ENCODE peak calls at places on chromosomes 7 and 10, in nine cellular contexts. G is uterus, H is H9, W is left ventricle myocardium inferior, Y is cardiac muscle cell, T is psoas muscle, K is Panc1, E is left lung, J is brain microvascular endothelial cell. D is an unnamed sample.

GRCh38 chr10:77346031-77346430 is 291.6 kb downstream of the KCNMA1 start:
- DNase-seq in G (no peak), H (no peak), W (no peak), Y (no peak), T (no peak), K (no peak), E (no peak), J (no peak), D (no peak)

GRCh38 chr10:24821986-24822385 is 98.3 kb upstream of the ARHGAP21 start:
- DNase-seq in G (no peak), H (no peak), W (no peak), Y (no peak), T (no peak), K (peak), E (no peak), J (peak), D (peak)

GRCh38 chr7:79610301-79610700 is 156.8 kb upstream of the MAGI2 start:
- DNase-seq in G (no peak), H (no peak), W (no peak), Y (peak), T (no peak), K (no peak), E (no peak), J (no peak), D (no peak)

GRCh38 chr7:70849580-70850235 is 282.2 kb upstream of the GALNT17 start:
- DNase-seq in G (no peak), H (peak), W (no peak), Y (no peak), T (no peak), K (no peak), E (no peak), J (no peak), D (no peak)

GRCh38 chr10:21095073-21095472 is 198.0 kb upstream of the NEBL start:
- DNase-seq in G (no peak), H (no peak), W (no peak), Y (no peak), T (no peak), K (no peak), E (no peak), J (no peak), D (no peak)

GRCh38 chr7:26365077-26365896 is 73.6 kb downstream of the SNX10 start:
- DNase-seq in G (peak), H (no peak), W (no peak), Y (peak), T (no peak), K (peak), E (no peak), J (peak), D (peak)

GRCh38 chr7:111196655-111197054 is 105.7 kb downstream of the LRRN3 start:
- DNase-seq in G (no peak), H (no peak), W (no peak), Y (no peak), T (no peak), K (no peak), E (no peak), J (no peak), D (no peak)

GRCh38 chr7:44077681-44078091 is 4.6 kb downstream of the POLM start:
- DNase-seq in G (no peak), H (no peak), W (peak), Y (no peak), T (peak), K (no peak), E (no peak), J (no peak), D (no peak)

GRCh38 chr10:110840225-110840922 is 31.4 kb upstream of the PDCD4 start:
- DNase-seq in G (peak), H (no peak), W (no peak), Y (no peak), T (no peak), K (no peak), E (no peak), J (no peak), D (no peak)

GRCh38 chr7:149161241-149161848 is 14.1 kb downstream of the ZNF398 start:
- DNase-seq in G (no peak), H (no peak), W (no peak), Y (no peak), T (no peak), K (no peak), E (no peak), J (no peak), D (no peak)

GRCh38 chr7:101588131-101588935 is 40.8 kb downstream of the MYL10 start:
- DNase-seq in G (no peak), H (no peak), W (no peak), Y (no peak), T (no peak), K (no peak), E (no peak), J (no peak), D (no peak)

DNA sequence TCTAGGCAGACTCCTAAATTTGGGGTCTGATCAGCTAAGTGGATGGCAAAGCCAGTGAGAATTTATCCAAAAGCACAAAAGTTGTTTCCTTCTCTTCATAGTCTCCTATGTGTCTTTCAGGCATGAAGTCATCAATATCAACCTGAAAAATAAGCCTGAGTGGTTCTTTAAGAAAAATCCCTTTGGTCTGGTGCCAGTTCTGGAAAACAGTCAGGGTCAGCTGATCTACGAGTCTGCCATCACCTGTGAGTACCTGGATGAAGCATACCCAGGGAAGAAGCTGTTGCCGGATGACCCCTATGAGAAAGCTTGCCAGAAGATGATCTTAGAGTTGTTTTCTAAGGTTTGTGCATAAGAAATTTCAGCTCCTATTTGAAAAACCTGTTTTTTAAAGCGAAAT is 4.8 kb downstream of the GSTO1 start:
- DNase-seq in G (no peak), H (no peak), W (no peak), Y (no peak), T (no peak), K (no peak), E (no peak), J (no peak), D (no peak)
- H3K27ac ChIP-seq in G (no peak), H (no peak), W (peak), Y (peak), T (peak), K (no peak), E (peak), J (peak), D (peak)

GRCh38 chr7:16604054-16604453 is 41.5 kb downstream of the ANKMY2 start:
- DNase-seq in G (no peak), H (no peak), W (no peak), Y (peak), T (no peak), K (no peak), E (no peak), J (no peak), D (no peak)
- TF ChIP-seq CTCF in G (no peak), H (no peak), W (peak), Y (no peak), T (peak), K (peak), E (no peak), J (peak), D (no peak)

DNA sequence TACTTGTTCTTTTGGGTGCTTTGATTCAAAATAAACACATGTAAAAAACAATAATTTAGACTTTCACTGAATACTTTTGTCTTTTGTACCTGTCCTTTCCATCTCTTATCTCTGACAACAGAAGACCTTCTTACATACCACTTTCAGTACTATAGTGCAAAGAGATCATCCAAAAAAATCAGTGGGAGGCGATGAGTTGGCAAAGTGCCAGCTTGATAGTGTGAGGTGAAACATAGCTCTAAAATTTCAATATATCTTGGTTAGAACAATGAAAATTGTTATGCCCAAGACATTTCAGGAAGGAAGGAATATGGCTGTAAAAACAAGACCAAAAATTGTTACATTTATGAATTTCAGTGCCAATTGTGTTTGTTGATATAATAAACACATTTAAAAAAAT is 390.2 kb upstream of the COBL start:
- DNase-seq in G (no peak), H (no peak), W (no peak), Y (no peak), T (no peak), K (no peak), E (no peak), J (no peak), D (no peak)
- H3K27ac ChIP-seq in G (no peak), H (no peak), W (no peak), Y (no peak), T (no peak), K (no peak), E (no peak), J (no peak), D (no peak)

GRCh38 chr7:154913645-154914579 is 89.0 kb downstream of the PAXIP1 start:
- DNase-seq in G (peak), H (peak), W (peak), Y (peak), T (peak), K (peak), E (peak), J (peak), D (peak)

GRCh38 chr7:154915600-154915999 is 87.3 kb downstream of the PAXIP1 start:
- DNase-seq in G (no peak), H (no peak), W (no peak), Y (no peak), T (no peak), K (no peak), E (no peak), J (no peak), D (no peak)

GRCh38 chr7:154916381-154917213 is 86.3 kb downstream of the PAXIP1 start:
- DNase-seq in G (no peak), H (no peak), W (no peak), Y (no peak), T (no peak), K (no peak), E (no peak), J (no peak), D (no peak)

GRCh38 chr7:154912921-154913644 is 89.8 kb downstream of the PAXIP1 start:
- DNase-seq in G (no peak), H (no peak), W (no peak), Y (no peak), T (no peak), K (no peak), E (no peak), J (no peak), D (no peak)

DNA sequence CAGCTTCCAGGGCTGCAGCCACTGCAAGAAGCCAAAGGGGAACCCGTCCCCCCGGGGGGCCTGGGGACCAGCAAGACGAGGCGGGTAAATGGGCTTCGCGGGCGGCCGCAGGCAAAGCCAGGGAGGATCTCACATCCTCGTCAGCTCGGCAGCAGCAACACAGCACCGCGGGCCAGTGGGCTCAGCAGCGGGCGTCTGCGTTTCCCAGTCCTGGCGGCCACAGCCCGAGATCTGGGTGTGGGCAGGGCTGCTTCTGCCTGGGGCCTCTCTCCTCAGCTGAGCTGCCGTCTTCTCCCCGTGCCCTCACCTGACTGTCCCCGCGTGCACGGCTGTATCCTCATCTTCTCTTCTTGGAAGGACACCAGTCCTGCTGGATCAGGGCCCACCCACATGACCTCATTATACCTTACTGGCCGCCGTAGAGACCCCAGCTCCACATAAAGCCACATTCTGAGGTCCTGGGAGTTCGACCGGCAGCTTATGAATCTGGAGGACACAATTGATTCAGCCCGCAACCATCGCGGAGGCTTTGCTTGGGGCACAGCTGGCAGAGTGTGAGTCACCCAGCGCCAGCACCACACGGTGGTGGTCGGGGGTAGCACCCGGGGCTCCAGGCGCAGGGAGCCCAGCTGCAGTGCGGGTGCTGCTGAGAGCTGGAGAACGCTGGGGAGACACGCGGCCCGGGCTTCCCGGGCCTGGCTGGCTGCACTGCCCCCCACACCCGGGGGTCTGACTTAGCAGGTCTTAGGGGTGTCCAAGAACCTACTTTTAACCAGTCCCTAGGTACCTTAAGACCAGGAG is 88.1 kb downstream of the PAXIP1 start:
- DNase-seq in G (no peak), H (peak), W (no peak), Y (no peak), T (no peak), K (no peak), E (no peak), J (no peak), D (no peak)
- TF ChIP-seq CTCF in G (no peak), H (peak), W (no peak), Y (no peak), T (no peak), K (no peak), E (no peak), J (no peak), D (no peak)

GRCh38 chr7:116098175-116098574 is 67.6 kb upstream of the TFEC start:
- DNase-seq in G (no peak), H (no peak), W (no peak), Y (no peak), T (no peak), K (no peak), E (peak), J (no peak), D (no peak)

GRCh38 chr7:116101709-116102108 is 71.1 kb upstream of the TFEC start:
- DNase-seq in G (no peak), H (no peak), W (no peak), Y (peak), T (no peak), K (no peak), E (no peak), J (no peak), D (no peak)

GRCh38 chr7:116093516-116094301 is 63.1 kb upstream of the TFEC start:
- DNase-seq in G (no peak), H (no peak), W (no peak), Y (no peak), T (no peak), K (no peak), E (no peak), J (no peak), D (no peak)

DNA sequence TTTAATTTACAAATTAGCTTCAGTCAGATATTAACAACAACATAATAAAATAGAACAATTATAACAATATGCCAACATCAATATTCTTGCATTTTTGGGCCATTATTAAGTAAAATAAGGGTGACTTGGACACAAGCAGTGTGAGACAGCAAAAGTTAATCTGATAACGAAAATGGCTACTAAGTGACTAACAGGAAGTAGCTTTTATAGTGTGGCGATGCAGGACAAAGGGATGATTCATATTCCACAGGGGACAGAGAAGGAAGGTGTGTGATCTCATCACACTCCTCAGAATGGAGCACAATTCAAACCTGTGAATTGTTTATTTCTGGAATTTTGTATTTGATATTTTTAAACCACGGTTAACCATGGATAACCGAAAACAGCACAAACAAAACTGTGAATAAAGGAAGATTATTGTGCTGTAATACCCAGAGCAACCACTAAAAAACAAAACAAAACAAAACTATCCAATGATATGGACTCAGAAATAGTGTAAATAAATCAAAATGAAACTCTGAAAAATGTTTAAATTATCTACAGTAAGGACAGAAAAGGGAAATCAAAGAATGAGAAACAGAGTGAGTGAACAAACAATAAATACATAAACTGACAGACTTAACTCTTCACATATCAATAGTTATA is 66.9 kb upstream of the TFEC start:
- DNase-seq in G (no peak), H (no peak), W (no peak), Y (peak), T (no peak), K (peak), E (no peak), J (peak), D (peak)
- H3K27ac ChIP-seq in G (no peak), H (no peak), W (no peak), Y (no peak), T (no peak), K (no peak), E (no peak), J (peak), D (no peak)

DNA sequence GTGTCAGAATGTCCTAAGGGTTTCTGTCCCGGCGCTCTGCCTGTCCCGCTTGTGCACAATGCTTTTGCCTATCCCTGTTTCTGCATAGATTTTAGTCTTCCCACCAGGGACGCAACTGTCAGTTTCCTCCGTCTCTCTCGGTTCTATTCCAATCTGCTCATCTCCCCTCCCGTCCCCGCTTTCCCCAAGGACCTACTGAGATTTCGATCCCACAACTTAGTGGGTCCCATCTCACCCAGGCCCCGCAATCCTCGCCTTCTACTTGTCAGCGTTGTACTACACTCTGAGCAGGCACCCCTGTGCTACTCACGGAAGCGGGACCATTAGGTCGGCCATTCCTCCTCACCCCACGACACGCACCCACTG is 519 bp upstream of the ZNF655 start:
- DNase-seq in G (no peak), H (no peak), W (no peak), Y (no peak), T (no peak), K (no peak), E (no peak), J (no peak), D (no peak)
- TF ChIP-seq CTCF in G (no peak), H (no peak), W (no peak), Y (no peak), T (no peak), K (no peak), E (no peak), J (no peak), D (no peak)

GRCh38 chr10:79069325-79070090 is 742 bp downstream of the ZMIZ1 start:
- DNase-seq in G (no peak), H (no peak), W (peak), Y (peak), T (peak), K (no peak), E (peak), J (peak), D (peak)

GRCh38 chr10:79067241-79068202 is 1.2 kb upstream of the ZMIZ1 start:
- DNase-seq in G (peak), H (peak), W (peak), Y (peak), T (peak), K (no peak), E (peak), J (peak), D (peak)

GRCh38 chr10:79068562-79069324 is at the start of gene ZMIZ1:
- DNase-seq in G (peak), H (peak), W (peak), Y (peak), T (peak), K (no peak), E (peak), J (peak), D (peak)

GRCh38 chr10:79066460-79067240 is 2.1 kb upstream of the ZMIZ1 start:
- DNase-seq in G (no peak), H (peak), W (no peak), Y (peak), T (peak), K (no peak), E (peak), J (no peak), D (no peak)

DNA sequence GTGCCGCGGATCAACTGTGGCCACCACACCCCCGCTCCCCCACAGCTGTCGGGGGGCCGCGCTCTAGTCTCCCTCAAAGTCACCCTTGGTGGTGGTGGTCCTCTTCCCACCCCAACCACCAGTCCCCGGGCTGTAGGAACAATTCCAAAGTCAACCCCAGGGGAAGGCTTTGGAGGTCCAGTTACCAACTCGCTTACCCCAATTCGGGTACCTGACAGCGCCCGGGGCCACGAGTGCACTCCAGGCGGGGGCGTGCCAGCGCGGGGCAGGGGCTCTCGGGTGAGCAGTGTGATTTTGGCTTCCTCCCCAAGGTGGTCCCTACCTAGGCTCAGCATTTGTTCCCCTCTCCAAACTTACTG is 584 bp upstream of the ZMIZ1 start:
- DNase-seq in G (no peak), H (no peak), W (no peak), Y (peak), T (no peak), K (no peak), E (peak), J (no peak), D (no peak)
- H3K27ac ChIP-seq in G (peak), H (no peak), W (peak), Y (peak), T (peak), K (peak), E (peak), J (no peak), D (peak)

GRCh38 chr7:38704041-38704547 is 72.9 kb upstream of the AMPH start:
- DNase-seq in G (no peak), H (no peak), W (no peak), Y (no peak), T (no peak), K (no peak), E (no peak), J (no peak), D (no peak)
- TF ChIP-seq CTCF in G (no peak), H (no peak), W (no peak), Y (no peak), T (no peak), K (no peak), E (no peak), J (no peak), D (no peak)

DNA sequence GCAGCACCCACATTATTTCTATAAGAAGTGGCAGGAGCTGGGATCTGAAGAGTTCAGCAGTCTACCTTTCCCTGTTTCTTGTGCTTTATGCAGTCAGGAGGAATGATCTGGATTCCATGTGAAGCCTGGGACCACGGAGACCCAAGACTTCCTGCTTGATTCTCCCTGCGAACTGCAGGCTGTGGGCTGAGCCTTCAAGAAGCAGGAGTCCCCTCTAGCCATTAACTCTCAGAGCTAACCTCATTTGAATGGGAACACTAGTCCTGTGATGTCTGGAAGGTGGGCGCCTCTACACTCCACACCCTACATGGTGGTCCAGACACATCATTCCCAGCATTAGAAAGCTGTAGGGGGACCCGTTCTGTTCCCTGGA is 874 bp upstream of the RBP3 start:
- DNase-seq in G (no peak), H (no peak), W (no peak), Y (no peak), T (peak), K (no peak), E (no peak), J (no peak), D (no peak)
- H3K27ac ChIP-seq in G (no peak), H (no peak), W (no peak), Y (no peak), T (no peak), K (no peak), E (no peak), J (no peak), D (no peak)